ENCODE peak calls at places on chromosomes 12 and 14, in six cellular contexts. One of them, this sample, is unnamed.

GRCh38 chr14:73746540-73747385 is 32.6 kb upstream of the PNMA1 start:
- DNase-seq in stimulated activated naive CD8-positive, alpha-beta T cell treated with anti-CD3 and anti-CD28 coated beads, Interleukin-15, Interleukin-2, amounts not matched to agents 100 U/mL and 50 U/mL, for 24 hours: no peak
- DNase-seq in activated CD4-positive, alpha-beta T cell treated with anti-CD3 and anti-CD28 coated beads, Interleukin-2, amount 50 U/mL, for 24 hours: no peak
- DNase-seq in HS-5: no peak
- DNase-seq in ACHN: no peak
- DNase-seq in NCI-H2081: no peak
- DNase-seq in this sample: no peak

GRCh38 chr12:112005419-112006395 is 7.3 kb downstream of the TMEM116 start:
- DNase-seq in stimulated activated naive CD8-positive, alpha-beta T cell treated with anti-CD3 and anti-CD28 coated beads, Interleukin-15, Interleukin-2, amounts not matched to agents 100 U/mL and 50 U/mL, for 24 hours: no peak
- DNase-seq in activated CD4-positive, alpha-beta T cell treated with anti-CD3 and anti-CD28 coated beads, Interleukin-2, amount 50 U/mL, for 24 hours: no peak
- DNase-seq in HS-5: no peak
- DNase-seq in ACHN: peak
- DNase-seq in NCI-H2081: no peak
- DNase-seq in this sample: no peak

GRCh38 chr14:106069786-106070185 is 543.4 kb downstream of the TMEM121 start:
- DNase-seq in stimulated activated naive CD8-positive, alpha-beta T cell treated with anti-CD3 and anti-CD28 coated beads, Interleukin-15, Interleukin-2, amounts not matched to agents 100 U/mL and 50 U/mL, for 24 hours: no peak
- DNase-seq in activated CD4-positive, alpha-beta T cell treated with anti-CD3 and anti-CD28 coated beads, Interleukin-2, amount 50 U/mL, for 24 hours: no peak
- DNase-seq in HS-5: no peak
- DNase-seq in ACHN: no peak
- DNase-seq in NCI-H2081: no peak
- DNase-seq in this sample: no peak

GRCh38 chr12:4274960-4275868 is 1.7 kb downstream of the CCND2 start:
- DNase-seq in stimulated activated naive CD8-positive, alpha-beta T cell treated with anti-CD3 and anti-CD28 coated beads, Interleukin-15, Interleukin-2, amounts not matched to agents 100 U/mL and 50 U/mL, for 24 hours: no peak
- DNase-seq in activated CD4-positive, alpha-beta T cell treated with anti-CD3 and anti-CD28 coated beads, Interleukin-2, amount 50 U/mL, for 24 hours: no peak
- DNase-seq in HS-5: no peak
- DNase-seq in ACHN: peak
- DNase-seq in NCI-H2081: no peak
- DNase-seq in this sample: no peak

GRCh38 chr12:81627336-81628189 is 131.6 kb downstream of the PPFIA2 start:
- DNase-seq in stimulated activated naive CD8-positive, alpha-beta T cell treated with anti-CD3 and anti-CD28 coated beads, Interleukin-15, Interleukin-2, amounts not matched to agents 100 U/mL and 50 U/mL, for 24 hours: no peak
- DNase-seq in activated CD4-positive, alpha-beta T cell treated with anti-CD3 and anti-CD28 coated beads, Interleukin-2, amount 50 U/mL, for 24 hours: no peak
- DNase-seq in HS-5: peak
- DNase-seq in ACHN: peak
- DNase-seq in NCI-H2081: peak
- DNase-seq in this sample: peak

GRCh38 chr12:70754330-70754741 is 117.1 kb upstream of the PTPRB start:
- DNase-seq in stimulated activated naive CD8-positive, alpha-beta T cell treated with anti-CD3 and anti-CD28 coated beads, Interleukin-15, Interleukin-2, amounts not matched to agents 100 U/mL and 50 U/mL, for 24 hours: no peak
- DNase-seq in activated CD4-positive, alpha-beta T cell treated with anti-CD3 and anti-CD28 coated beads, Interleukin-2, amount 50 U/mL, for 24 hours: no peak
- DNase-seq in HS-5: no peak
- DNase-seq in ACHN: no peak
- DNase-seq in NCI-H2081: no peak
- DNase-seq in this sample: no peak

GRCh38 chr12:22412581-22412980 is 78.1 kb upstream of the ST8SIA1 start:
- DNase-seq in stimulated activated naive CD8-positive, alpha-beta T cell treated with anti-CD3 and anti-CD28 coated beads, Interleukin-15, Interleukin-2, amounts not matched to agents 100 U/mL and 50 U/mL, for 24 hours: no peak
- DNase-seq in activated CD4-positive, alpha-beta T cell treated with anti-CD3 and anti-CD28 coated beads, Interleukin-2, amount 50 U/mL, for 24 hours: no peak
- DNase-seq in HS-5: no peak
- DNase-seq in ACHN: no peak
- DNase-seq in NCI-H2081: no peak
- DNase-seq in this sample: no peak

GRCh38 chr12:48442191-48442828 is 30.0 kb upstream of the ANP32D start:
- DNase-seq in stimulated activated naive CD8-positive, alpha-beta T cell treated with anti-CD3 and anti-CD28 coated beads, Interleukin-15, Interleukin-2, amounts not matched to agents 100 U/mL and 50 U/mL, for 24 hours: no peak
- DNase-seq in activated CD4-positive, alpha-beta T cell treated with anti-CD3 and anti-CD28 coated beads, Interleukin-2, amount 50 U/mL, for 24 hours: no peak
- DNase-seq in HS-5: no peak
- DNase-seq in ACHN: no peak
- DNase-seq in NCI-H2081: no peak
- DNase-seq in this sample: no peak

GRCh38 chr12:4540633-4541032 is 1.9 kb downstream of the RAD51AP1 start:
- DNase-seq in stimulated activated naive CD8-positive, alpha-beta T cell treated with anti-CD3 and anti-CD28 coated beads, Interleukin-15, Interleukin-2, amounts not matched to agents 100 U/mL and 50 U/mL, for 24 hours: no peak
- DNase-seq in activated CD4-positive, alpha-beta T cell treated with anti-CD3 and anti-CD28 coated beads, Interleukin-2, amount 50 U/mL, for 24 hours: no peak
- DNase-seq in HS-5: no peak
- DNase-seq in ACHN: no peak
- DNase-seq in NCI-H2081: no peak
- DNase-seq in this sample: no peak

GRCh38 chr12:93376436-93377251 is 1.1 kb upstream of the NUDT4 start:
- DNase-seq in stimulated activated naive CD8-positive, alpha-beta T cell treated with anti-CD3 and anti-CD28 coated beads, Interleukin-15, Interleukin-2, amounts not matched to agents 100 U/mL and 50 U/mL, for 24 hours: no peak
- DNase-seq in activated CD4-positive, alpha-beta T cell treated with anti-CD3 and anti-CD28 coated beads, Interleukin-2, amount 50 U/mL, for 24 hours: no peak
- DNase-seq in HS-5: no peak
- DNase-seq in ACHN: peak
- DNase-seq in NCI-H2081: no peak
- DNase-seq in this sample: no peak

GRCh38 chr12:107404981-107405380 is 280.6 kb upstream of the PWP1 start:
- DNase-seq in stimulated activated naive CD8-positive, alpha-beta T cell treated with anti-CD3 and anti-CD28 coated beads, Interleukin-15, Interleukin-2, amounts not matched to agents 100 U/mL and 50 U/mL, for 24 hours: peak
- DNase-seq in activated CD4-positive, alpha-beta T cell treated with anti-CD3 and anti-CD28 coated beads, Interleukin-2, amount 50 U/mL, for 24 hours: no peak
- DNase-seq in HS-5: no peak
- DNase-seq in ACHN: peak
- DNase-seq in NCI-H2081: peak
- DNase-seq in this sample: no peak

GRCh38 chr14:58817846-58818245 is 180.1 kb downstream of the DACT1 start:
- DNase-seq in stimulated activated naive CD8-positive, alpha-beta T cell treated with anti-CD3 and anti-CD28 coated beads, Interleukin-15, Interleukin-2, amounts not matched to agents 100 U/mL and 50 U/mL, for 24 hours: no peak
- DNase-seq in activated CD4-positive, alpha-beta T cell treated with anti-CD3 and anti-CD28 coated beads, Interleukin-2, amount 50 U/mL, for 24 hours: no peak
- DNase-seq in HS-5: peak
- DNase-seq in ACHN: no peak
- DNase-seq in NCI-H2081: no peak
- DNase-seq in this sample: no peak

GRCh38 chr12:124309231-124309630 is 14.3 kb downstream of the RFLNA start:
- DNase-seq in stimulated activated naive CD8-positive, alpha-beta T cell treated with anti-CD3 and anti-CD28 coated beads, Interleukin-15, Interleukin-2, amounts not matched to agents 100 U/mL and 50 U/mL, for 24 hours: no peak
- DNase-seq in activated CD4-positive, alpha-beta T cell treated with anti-CD3 and anti-CD28 coated beads, Interleukin-2, amount 50 U/mL, for 24 hours: no peak
- DNase-seq in HS-5: no peak
- DNase-seq in ACHN: no peak
- DNase-seq in NCI-H2081: no peak
- DNase-seq in this sample: no peak

GRCh38 chr12:93743999-93744689 is 67.0 kb downstream of the CRADD start:
- DNase-seq in stimulated activated naive CD8-positive, alpha-beta T cell treated with anti-CD3 and anti-CD28 coated beads, Interleukin-15, Interleukin-2, amounts not matched to agents 100 U/mL and 50 U/mL, for 24 hours: no peak
- DNase-seq in activated CD4-positive, alpha-beta T cell treated with anti-CD3 and anti-CD28 coated beads, Interleukin-2, amount 50 U/mL, for 24 hours: no peak
- DNase-seq in HS-5: no peak
- DNase-seq in ACHN: no peak
- DNase-seq in NCI-H2081: no peak
- DNase-seq in this sample: no peak

GRCh38 chr12:104292872-104293794 is 10.4 kb upstream of the EID3 start:
- DNase-seq in stimulated activated naive CD8-positive, alpha-beta T cell treated with anti-CD3 and anti-CD28 coated beads, Interleukin-15, Interleukin-2, amounts not matched to agents 100 U/mL and 50 U/mL, for 24 hours: no peak
- DNase-seq in activated CD4-positive, alpha-beta T cell treated with anti-CD3 and anti-CD28 coated beads, Interleukin-2, amount 50 U/mL, for 24 hours: no peak
- DNase-seq in HS-5: no peak
- DNase-seq in ACHN: no peak
- DNase-seq in NCI-H2081: no peak
- DNase-seq in this sample: no peak

GRCh38 chr12:2282321-2282720 is 229.5 kb downstream of the CACNA1C start:
- DNase-seq in stimulated activated naive CD8-positive, alpha-beta T cell treated with anti-CD3 and anti-CD28 coated beads, Interleukin-15, Interleukin-2, amounts not matched to agents 100 U/mL and 50 U/mL, for 24 hours: no peak
- DNase-seq in activated CD4-positive, alpha-beta T cell treated with anti-CD3 and anti-CD28 coated beads, Interleukin-2, amount 50 U/mL, for 24 hours: no peak
- DNase-seq in HS-5: no peak
- DNase-seq in ACHN: peak
- DNase-seq in NCI-H2081: no peak
- DNase-seq in this sample: no peak

GRCh38 chr12:78210894-78211302 is 380.2 kb downstream of the NAV3 start:
- DNase-seq in stimulated activated naive CD8-positive, alpha-beta T cell treated with anti-CD3 and anti-CD28 coated beads, Interleukin-15, Interleukin-2, amounts not matched to agents 100 U/mL and 50 U/mL, for 24 hours: no peak
- DNase-seq in activated CD4-positive, alpha-beta T cell treated with anti-CD3 and anti-CD28 coated beads, Interleukin-2, amount 50 U/mL, for 24 hours: no peak
- DNase-seq in HS-5: no peak
- DNase-seq in ACHN: peak
- DNase-seq in NCI-H2081: peak
- DNase-seq in this sample: no peak

GRCh38 chr12:98838282-98838681 is 193.2 kb downstream of the APAF1 start:
- DNase-seq in stimulated activated naive CD8-positive, alpha-beta T cell treated with anti-CD3 and anti-CD28 coated beads, Interleukin-15, Interleukin-2, amounts not matched to agents 100 U/mL and 50 U/mL, for 24 hours: no peak
- DNase-seq in activated CD4-positive, alpha-beta T cell treated with anti-CD3 and anti-CD28 coated beads, Interleukin-2, amount 50 U/mL, for 24 hours: no peak
- DNase-seq in HS-5: no peak
- DNase-seq in ACHN: no peak
- DNase-seq in NCI-H2081: no peak
- DNase-seq in this sample: no peak

This sample was measured in LNCaP clone FGC.